ENCODE peak calls at places on chromosomes 7 and 10, in seven cellular contexts. One of them, this sample, is unnamed.

GRCh38 chr7:107994366-107994765 is 8.6 kb downstream of the LAMB1 start:
- DNase-seq in H9: no peak
- DNase-seq in mesendoderm: no peak
- DNase-seq in neuronal stem cell: no peak
- DNase-seq in mesenchymal stem cell: no peak
- DNase-seq in IMR-90: no peak
- DNase-seq in H1: no peak
- DNase-seq in this sample: no peak

GRCh38 chr7:95883208-95883607 is 110.9 kb downstream of the DYNC1I1 start:
- DNase-seq in H1: no peak
- DNase-seq in H9: no peak
- DNase-seq in IMR-90: no peak
- DNase-seq in mesenchymal stem cell: no peak
- DNase-seq in mesendoderm: no peak
- DNase-seq in neuronal stem cell: no peak
- DNase-seq in this sample: peak; percentile 39

GRCh38 chr7:135773451-135773850 is 24.8 kb upstream of the FAM180A start:
- DNase-seq in neuronal stem cell: no peak
- DNase-seq in mesendoderm: no peak
- DNase-seq in mesenchymal stem cell: no peak
- DNase-seq in H9: no peak
- DNase-seq in IMR-90: peak; percentile 15
- DNase-seq in H1: no peak
- DNase-seq in this sample: no peak

GRCh38 chr10:18681971-18682403 is 22.8 kb downstream of the ARL5B start:
- DNase-seq in mesenchymal stem cell: peak; percentile 40
- DNase-seq in IMR-90: peak; percentile 65
- DNase-seq in H9: no peak
- DNase-seq in H1: no peak
- DNase-seq in mesendoderm: no peak
- DNase-seq in neuronal stem cell: no peak
- DNase-seq in this sample: peak; percentile 82

GRCh38 chr7:120014920-120015465 is 258.0 kb upstream of the KCND2 start:
- DNase-seq in H1: no peak
- DNase-seq in IMR-90: no peak
- DNase-seq in neuronal stem cell: peak; percentile 2
- DNase-seq in H9: no peak
- DNase-seq in mesendoderm: peak; percentile 35
- DNase-seq in mesenchymal stem cell: no peak
- DNase-seq in this sample: no peak

GRCh38 chr7:32785365-32785764 is 106.2 kb downstream of the KBTBD2 start:
- DNase-seq in mesenchymal stem cell: no peak
- DNase-seq in mesendoderm: no peak
- DNase-seq in IMR-90: no peak
- DNase-seq in H9: peak; percentile 33
- DNase-seq in neuronal stem cell: no peak
- DNase-seq in H1: no peak
- DNase-seq in this sample: no peak

GRCh38 chr10:43206391-43207235 is 60.3 kb downstream of the RASGEF1A start:
- DNase-seq in mesenchymal stem cell: no peak
- DNase-seq in H1: no peak
- DNase-seq in mesendoderm: no peak
- DNase-seq in H9: peak; percentile 25
- DNase-seq in IMR-90: no peak
- DNase-seq in neuronal stem cell: no peak
- DNase-seq in this sample: no peak

GRCh38 chr10:21437770-21438382 is 87.6 kb downstream of the SKIDA1 start:
- DNase-seq in mesenchymal stem cell: no peak
- DNase-seq in H9: no peak
- DNase-seq in mesendoderm: no peak
- DNase-seq in IMR-90: no peak
- DNase-seq in neuronal stem cell: no peak
- DNase-seq in H1: no peak
- DNase-seq in this sample: peak; percentile 18

GRCh38 chr10:102758226-102758932 is 14.6 kb downstream of the WBP1L start:
- DNase-seq in H9: no peak
- DNase-seq in mesenchymal stem cell: peak; percentile 51
- DNase-seq in neuronal stem cell: no peak
- DNase-seq in mesendoderm: no peak
- DNase-seq in IMR-90: no peak
- DNase-seq in H1: no peak
- DNase-seq in this sample: no peak

GRCh38 chr10:71324743-71325142 is 5.7 kb downstream of the SLC29A3 start:
- DNase-seq in mesenchymal stem cell: no peak
- DNase-seq in H9: no peak
- DNase-seq in mesendoderm: no peak
- DNase-seq in H1: no peak
- DNase-seq in IMR-90: no peak
- DNase-seq in neuronal stem cell: no peak
- DNase-seq in this sample: no peak

GRCh38 chr7:75967573-75967997 is 26.8 kb downstream of the TMEM120A start:
- DNase-seq in mesenchymal stem cell: peak; percentile 59
- DNase-seq in mesendoderm: no peak
- DNase-seq in neuronal stem cell: no peak
- DNase-seq in H1: no peak
- DNase-seq in IMR-90: peak; percentile 21
- DNase-seq in H9: no peak
- DNase-seq in this sample: no peak

GRCh38 chr10:124152781-124153600 is 59.6 kb upstream of the CHST15 start:
- DNase-seq in H9: peak; percentile 66
- DNase-seq in mesendoderm: peak; percentile 93
- DNase-seq in IMR-90: peak; percentile 63
- DNase-seq in mesenchymal stem cell: peak; percentile 92
- DNase-seq in neuronal stem cell: no peak
- DNase-seq in H1: peak; percentile 41
- DNase-seq in this sample: peak; percentile 76

GRCh38 chr7:88401009-88401623 is 94.4 kb upstream of the STEAP4 start:
- DNase-seq in neuronal stem cell: no peak
- DNase-seq in IMR-90: no peak
- DNase-seq in mesendoderm: peak; percentile 41
- DNase-seq in mesenchymal stem cell: no peak
- DNase-seq in H9: no peak
- DNase-seq in H1: no peak
- DNase-seq in this sample: no peak

GRCh38 chr7:70710011-70710480 is 421.9 kb upstream of the GALNT17 start:
- DNase-seq in IMR-90: peak; percentile 76
- DNase-seq in H9: no peak
- DNase-seq in mesendoderm: peak; percentile 82
- DNase-seq in mesenchymal stem cell: peak; percentile 43
- DNase-seq in neuronal stem cell: no peak
- DNase-seq in H1: no peak
- DNase-seq in this sample: peak; percentile 27

GRCh38 chr10:43689618-43689954 is 40.9 kb upstream of the ZNF32 start:
- DNase-seq in mesendoderm: peak; percentile 41
- DNase-seq in neuronal stem cell: no peak
- DNase-seq in IMR-90: no peak
- DNase-seq in mesenchymal stem cell: no peak
- DNase-seq in H1: no peak
- DNase-seq in H9: peak; percentile 60
- DNase-seq in this sample: peak; percentile 52

GRCh38 chr10:67606572-67606971 is 89.4 kb downstream of the CTNNA3 start:
- DNase-seq in H9: no peak
- DNase-seq in IMR-90: peak; percentile 92
- DNase-seq in mesendoderm: peak; percentile 33
- DNase-seq in neuronal stem cell: no peak
- DNase-seq in mesenchymal stem cell: peak; percentile 28
- DNase-seq in H1: no peak
- DNase-seq in this sample: no peak

GRCh38 chr10:76868088-76868949 is 769.3 kb downstream of the KCNMA1 start:
- DNase-seq in H9: no peak
- DNase-seq in H1: no peak
- DNase-seq in mesendoderm: no peak
- DNase-seq in neuronal stem cell: no peak
- DNase-seq in mesenchymal stem cell: no peak
- DNase-seq in IMR-90: no peak
- DNase-seq in this sample: no peak

GRCh38 chr10:31399171-31399570 is 80.2 kb downstream of the ZEB1 start:
- DNase-seq in IMR-90: no peak
- DNase-seq in neuronal stem cell: no peak
- DNase-seq in H9: no peak
- DNase-seq in H1: no peak
- DNase-seq in mesenchymal stem cell: no peak
- DNase-seq in mesendoderm: no peak
- DNase-seq in this sample: no peak
- H3K4me1 ChIP-seq in IMR-90: peaks cover 5% of the 10 kb centered on the region
- H3K4me1 ChIP-seq in neuronal stem cell: no peaks in the 10 kb centered on the region
- H3K4me1 ChIP-seq in H9: no peaks in the 10 kb centered on the region
- H3K4me1 ChIP-seq in H1: no peaks in the 10 kb centered on the region
- H3K4me1 ChIP-seq in mesenchymal stem cell: no peaks in the 10 kb centered on the region
- H3K4me1 ChIP-seq in mesendoderm: no peaks in the 10 kb centered on the region
- H3K4me1 ChIP-seq in this sample: no peaks in the 10 kb centered on the region

GRCh38 chr7:49892473-49892872 is 119.0 kb downstream of the VWC2 start:
- DNase-seq in IMR-90: no peak
- DNase-seq in H1: no peak
- DNase-seq in neuronal stem cell: no peak
- DNase-seq in H9: no peak
- DNase-seq in mesendoderm: no peak
- DNase-seq in mesenchymal stem cell: no peak
- DNase-seq in this sample: no peak
- H3K18ac ChIP-seq in IMR-90: no peak overlapping the region
- H3K18ac ChIP-seq in H1: no peak overlapping the region
- H3K18ac ChIP-seq in neuronal stem cell: no peak overlapping the region
- H3K18ac ChIP-seq in H9: no peak overlapping the region
- H3K18ac ChIP-seq in mesendoderm: no peak overlapping the region
- H3K18ac ChIP-seq in mesenchymal stem cell: no peak overlapping the region
- H3K18ac ChIP-seq in this sample: no peak overlapping the region

DNA sequence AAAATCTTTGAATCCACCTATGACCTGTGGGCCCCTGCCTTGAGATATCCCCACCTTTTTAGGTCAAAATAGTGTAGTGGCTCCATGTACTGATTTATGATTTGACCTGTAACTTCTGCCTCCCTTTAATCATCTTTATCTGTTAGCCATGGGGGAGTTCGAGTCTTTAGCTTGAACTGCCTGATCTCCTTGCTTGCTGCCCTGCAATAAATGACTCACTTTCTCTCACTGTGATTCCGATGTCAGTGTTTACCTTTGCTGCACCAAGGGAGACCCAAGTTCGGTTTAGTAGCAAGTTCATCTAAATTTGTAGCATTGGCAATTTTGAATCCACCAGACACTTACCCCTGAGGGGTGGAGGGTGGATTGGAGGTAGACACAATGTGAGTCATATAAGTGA is 814.6 kb upstream of the AUTS2 start:
- DNase-seq in neuronal stem cell: no peak
- DNase-seq in H1: no peak
- DNase-seq in IMR-90: peak; percentile 14
- DNase-seq in H9: no peak
- DNase-seq in mesendoderm: peak; percentile 22
- DNase-seq in mesenchymal stem cell: peak; percentile 3
- DNase-seq in this sample: no peak
- H3K4me1 ChIP-seq in neuronal stem cell: no peaks in the 10 kb centered on the region
- H3K4me1 ChIP-seq in H1: no peaks in the 10 kb centered on the region
- H3K4me1 ChIP-seq in IMR-90: no peaks in the 10 kb centered on the region
- H3K4me1 ChIP-seq in H9: peaks cover 5% of the 10 kb centered on the region
- H3K4me1 ChIP-seq in mesendoderm: peaks cover 2% of the 10 kb centered on the region
- H3K4me1 ChIP-seq in mesenchymal stem cell: peaks cover 6% of the 10 kb centered on the region
- H3K4me1 ChIP-seq in this sample: peaks cover 3% of the 10 kb centered on the region

DNA sequence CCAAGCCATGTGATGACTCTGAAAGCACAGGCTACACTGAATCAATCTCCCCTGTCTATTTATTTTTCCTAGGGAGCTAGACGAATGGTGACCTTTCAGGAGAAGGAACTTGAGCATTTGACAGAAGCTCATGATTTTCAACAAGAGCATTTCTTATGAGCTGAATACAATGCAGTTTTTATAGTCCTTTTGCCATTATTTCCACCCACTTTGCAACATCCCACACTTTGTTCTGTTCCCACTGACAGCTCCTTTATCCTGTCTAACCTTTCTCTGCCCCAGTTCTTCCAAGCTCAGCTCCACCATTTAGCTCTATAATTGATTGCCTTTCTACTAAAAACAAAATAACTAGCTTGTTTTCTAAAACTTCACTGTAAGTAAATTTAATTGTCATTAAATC is 91.9 kb upstream of the PRSS1 start:
- DNase-seq in neuronal stem cell: no peak
- DNase-seq in mesendoderm: no peak
- DNase-seq in H9: no peak
- DNase-seq in mesenchymal stem cell: no peak
- DNase-seq in H1: no peak
- DNase-seq in IMR-90: no peak
- DNase-seq in this sample: no peak
- H3K18ac ChIP-seq in neuronal stem cell: no peak overlapping the region
- H3K18ac ChIP-seq in mesendoderm: no peak overlapping the region
- H3K18ac ChIP-seq in H9: no peak overlapping the region
- H3K18ac ChIP-seq in mesenchymal stem cell: no peak overlapping the region
- H3K18ac ChIP-seq in H1: no peak overlapping the region
- H3K18ac ChIP-seq in IMR-90: no peak overlapping the region
- H3K18ac ChIP-seq in this sample: no peak overlapping the region

GRCh38 chr10:110852897-110853296 is 18.8 kb upstream of the PDCD4 start:
- DNase-seq in neuronal stem cell: no peak
- DNase-seq in IMR-90: no peak
- DNase-seq in H9: no peak
- DNase-seq in mesenchymal stem cell: no peak
- DNase-seq in H1: no peak
- DNase-seq in mesendoderm: no peak
- DNase-seq in this sample: peak; percentile 54

GRCh38 chr10:110850099-110850498 is 21.6 kb upstream of the PDCD4 start:
- DNase-seq in mesendoderm: no peak
- DNase-seq in H9: no peak
- DNase-seq in IMR-90: no peak
- DNase-seq in mesenchymal stem cell: no peak
- DNase-seq in H1: no peak
- DNase-seq in neuronal stem cell: no peak
- DNase-seq in this sample: no peak

GRCh38 chr10:110852255-110852896 is 19.4 kb upstream of the PDCD4 start:
- DNase-seq in H1: no peak
- DNase-seq in mesendoderm: peak; percentile 72
- DNase-seq in neuronal stem cell: no peak
- DNase-seq in H9: no peak
- DNase-seq in IMR-90: peak; percentile 12
- DNase-seq in mesenchymal stem cell: no peak
- DNase-seq in this sample: peak; percentile 94

GRCh38 chr10:110848106-110848505 is 23.6 kb upstream of the PDCD4 start:
- DNase-seq in H9: no peak
- DNase-seq in IMR-90: no peak
- DNase-seq in neuronal stem cell: no peak
- DNase-seq in H1: no peak
- DNase-seq in mesenchymal stem cell: no peak
- DNase-seq in mesendoderm: no peak
- DNase-seq in this sample: no peak

GRCh38 chr10:110850990-110851389 is 20.7 kb upstream of the PDCD4 start:
- DNase-seq in neuronal stem cell: no peak
- DNase-seq in H9: no peak
- DNase-seq in H1: no peak
- DNase-seq in IMR-90: no peak
- DNase-seq in mesendoderm: no peak
- DNase-seq in mesenchymal stem cell: no peak
- DNase-seq in this sample: no peak
- H3K4me1 ChIP-seq in neuronal stem cell: peaks cover 5% of the 10 kb centered on the region
- H3K4me1 ChIP-seq in H9: no peaks in the 10 kb centered on the region
- H3K4me1 ChIP-seq in H1: no peaks in the 10 kb centered on the region
- H3K4me1 ChIP-seq in IMR-90: no peaks in the 10 kb centered on the region
- H3K4me1 ChIP-seq in mesendoderm: no peaks in the 10 kb centered on the region
- H3K4me1 ChIP-seq in mesenchymal stem cell: peaks cover 5% of the 10 kb centered on the region
- H3K4me1 ChIP-seq in this sample: peaks cover 14% of the 10 kb centered on the region

This sample was measured in trophoblast cell.